ENCODE peak calls at places on chromosomes 5 and 9, in four cellular contexts. A is ovary, G is colonic mucosa, Q is neuronal stem cell. M is an unnamed sample.
A peak's percentile ranks its signal among the peaks of the same experiment; 100 is the strongest.

GRCh38 chr5:151770383-151771258 is 1.1 kb upstream of the G3BP1 start:
- DNase-seq in A (peak; percentile 83), G (peak; percentile 67), Q (peak; percentile 65), M (no peak)

GRCh38 chr9:18566125-18566524 is 92.2 kb downstream of the ADAMTSL1 start:
- DNase-seq in A (no peak), G (no peak), Q (no peak), M (no peak)

GRCh38 chr5:173238312-173239232 is 3.6 kb upstream of the NKX2-5 start:
- DNase-seq in A (no peak), G (no peak), Q (no peak), M (no peak)

GRCh38 chr5:10103098-10103497 is 146.6 kb downstream of the ATPSCKMT start:
- DNase-seq in A (no peak), G (no peak), Q (peak; percentile 55), M (no peak)

GRCh38 chr5:61132559-61132958 is 29.7 kb downstream of the SMIM15 start:
- DNase-seq in A (no peak), G (no peak), Q (no peak), M (peak; percentile 46)

GRCh38 chr9:4852419-4852818 is 59.7 kb downstream of the RCL1 start:
- DNase-seq in A (no peak), G (no peak), Q (no peak), M (no peak)

GRCh38 chr5:149049371-149049781 is 13.5 kb downstream of the SH3TC2 start:
- DNase-seq in A (no peak), G (no peak), Q (no peak), M (peak; percentile 26)

GRCh38 chr5:1799110-1799601 is 481 bp downstream of the MRPL36 start:
- DNase-seq in A (peak; percentile 52), G (peak; percentile 36), Q (no peak), M (peak; percentile 37)

GRCh38 chr5:168962323-168962722 is 338.6 kb downstream of the SLIT3 start:
- DNase-seq in A (no peak), G (no peak), Q (no peak), M (peak; percentile 84)

GRCh38 chr5:178477224-178478201 is 112.7 kb downstream of the COL23A1 start:
- DNase-seq in A (no peak), G (no peak), Q (no peak), M (no peak)

GRCh38 chr5:1321576-1321975 is 23.3 kb downstream of the CLPTM1L start:
- DNase-seq in A (no peak), G (no peak), Q (no peak), M (no peak)

GRCh38 chr9:4929917-4930316 is 55.2 kb upstream of the JAK2 start:
- DNase-seq in A (no peak), G (no peak), Q (no peak), M (no peak)

GRCh38 chr5:143547342-143547741 is 143.9 kb upstream of the NR3C1 start:
- DNase-seq in A (no peak), G (no peak), Q (no peak), M (no peak)

GRCh38 chr5:180090769-180091546 is 19.4 kb upstream of the RNF130 start:
- DNase-seq in A (no peak), G (peak; percentile 57), Q (no peak), M (no peak)

GRCh38 chr9:38047301-38048251 is 21.5 kb downstream of the SHB start:
- DNase-seq in A (peak; percentile 40), G (peak; percentile 78), Q (no peak), M (peak; percentile 83)

GRCh38 chr9:69822091-69822750 is 1.6 kb downstream of the CFAP95 start:
- DNase-seq in A (no peak), G (no peak), Q (no peak), M (no peak)

GRCh38 chr5:168042284-168043080 is 249.0 kb upstream of the WWC1 start:
- DNase-seq in A (no peak), G (no peak), Q (no peak), M (peak; percentile 93)

GRCh38 chr9:7869340-7869739 is 69.8 kb upstream of the DMAC1 start:
- DNase-seq in A (no peak), G (no peak), Q (no peak), M (no peak)

DNA sequence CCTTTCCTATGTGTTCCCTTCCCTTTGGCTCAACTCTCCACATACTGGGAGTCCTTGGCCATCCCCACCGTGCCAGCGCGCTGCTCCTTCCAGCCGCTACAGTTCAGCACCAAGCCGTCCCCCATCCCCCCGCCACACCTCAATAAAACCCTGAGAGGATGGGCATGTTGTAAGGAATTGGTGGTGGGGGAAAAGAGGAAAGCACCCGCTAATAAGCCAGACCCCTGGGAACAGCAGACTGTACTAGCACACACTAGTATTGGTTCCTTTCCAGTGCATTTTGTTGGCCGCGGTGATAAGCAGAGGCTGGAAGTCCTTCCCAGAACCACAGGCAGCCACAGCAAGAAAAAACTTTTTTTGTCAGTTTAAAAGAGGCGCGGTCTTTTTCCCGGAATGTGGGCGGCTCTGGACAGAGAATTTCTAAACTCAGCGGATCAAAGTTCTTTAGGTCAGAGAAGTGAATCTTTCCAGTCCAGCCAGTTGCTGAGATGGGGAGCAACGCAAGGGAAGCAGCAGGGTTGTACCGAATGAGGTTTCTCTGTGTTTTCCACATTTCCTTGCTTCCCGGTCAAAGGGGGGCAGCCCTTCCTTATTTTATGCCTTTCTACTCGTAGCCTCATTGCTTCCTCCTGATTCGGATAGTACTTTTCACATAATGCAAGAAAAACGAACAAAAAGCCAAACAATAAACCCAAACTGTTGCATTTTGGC is 2.1 kb downstream of the CHSY3 start:
- DNase-seq in A (no peak), G (peak; percentile 29), Q (peak; percentile 14), M (no peak)
- H3K36me3 ChIP-seq in A (no peaks in the 10 kb centered on the region), G (no peaks in the 10 kb centered on the region), Q (no peaks in the 10 kb centered on the region), M (peaks cover 4% of the 10 kb centered on the region)

GRCh38 chr9:120850315-120850714 is 7.6 kb upstream of the PSMD5 start:
- DNase-seq in A (no peak), G (no peak), Q (no peak), M (no peak)

GRCh38 chr9:120842685-120843485 is at the start of gene PSMD5:
- DNase-seq in A (peak; percentile 98), G (peak; percentile 98), Q (peak; percentile 97), M (peak; percentile 99)

GRCh38 chr9:120845255-120845654 is 2.5 kb upstream of the PSMD5 start:
- DNase-seq in A (no peak), G (no peak), Q (no peak), M (no peak)

GRCh38 chr9:120846906-120847305 is 4.2 kb upstream of the PSMD5 start:
- DNase-seq in A (no peak), G (no peak), Q (no peak), M (no peak)

DNA sequence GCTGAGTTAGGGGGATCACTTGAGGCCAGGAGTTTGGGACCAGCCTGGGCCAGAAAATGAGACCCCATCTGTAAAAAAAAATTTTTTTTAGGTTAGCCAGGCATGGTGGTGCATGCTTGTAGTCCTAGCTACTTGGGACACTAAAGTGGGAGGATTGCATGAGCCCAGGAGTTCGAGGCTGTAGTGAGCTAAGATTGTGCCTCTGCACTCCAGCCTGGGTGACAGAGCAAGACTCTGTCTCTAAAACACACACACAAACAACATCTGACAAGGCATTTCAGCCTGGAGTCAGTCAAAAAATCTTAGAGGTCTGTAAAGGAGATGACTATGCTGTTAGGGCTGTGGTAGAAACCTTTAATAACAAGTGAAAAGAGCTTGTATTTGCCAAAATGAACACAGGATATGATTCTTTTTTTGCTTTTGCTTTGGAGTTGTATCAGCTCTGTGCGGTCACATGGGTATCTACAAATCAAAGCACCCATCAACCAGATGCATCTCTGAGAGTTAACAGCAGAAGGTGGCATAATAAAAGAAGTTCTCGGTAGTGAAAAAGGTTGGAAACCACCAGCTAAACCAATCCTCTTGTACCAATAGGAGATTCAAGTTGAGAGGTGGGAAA is 3.6 kb upstream of the PSMD5 start:
- DNase-seq in A (no peak), G (no peak), Q (no peak), M (no peak)
- H3K4me1 ChIP-seq in A (peaks cover 5% of the 10 kb centered on the region), G (peaks cover 3% of the 10 kb centered on the region), Q (peaks cover 4% of the 10 kb centered on the region), M (peaks cover 12% of the 10 kb centered on the region)

DNA sequence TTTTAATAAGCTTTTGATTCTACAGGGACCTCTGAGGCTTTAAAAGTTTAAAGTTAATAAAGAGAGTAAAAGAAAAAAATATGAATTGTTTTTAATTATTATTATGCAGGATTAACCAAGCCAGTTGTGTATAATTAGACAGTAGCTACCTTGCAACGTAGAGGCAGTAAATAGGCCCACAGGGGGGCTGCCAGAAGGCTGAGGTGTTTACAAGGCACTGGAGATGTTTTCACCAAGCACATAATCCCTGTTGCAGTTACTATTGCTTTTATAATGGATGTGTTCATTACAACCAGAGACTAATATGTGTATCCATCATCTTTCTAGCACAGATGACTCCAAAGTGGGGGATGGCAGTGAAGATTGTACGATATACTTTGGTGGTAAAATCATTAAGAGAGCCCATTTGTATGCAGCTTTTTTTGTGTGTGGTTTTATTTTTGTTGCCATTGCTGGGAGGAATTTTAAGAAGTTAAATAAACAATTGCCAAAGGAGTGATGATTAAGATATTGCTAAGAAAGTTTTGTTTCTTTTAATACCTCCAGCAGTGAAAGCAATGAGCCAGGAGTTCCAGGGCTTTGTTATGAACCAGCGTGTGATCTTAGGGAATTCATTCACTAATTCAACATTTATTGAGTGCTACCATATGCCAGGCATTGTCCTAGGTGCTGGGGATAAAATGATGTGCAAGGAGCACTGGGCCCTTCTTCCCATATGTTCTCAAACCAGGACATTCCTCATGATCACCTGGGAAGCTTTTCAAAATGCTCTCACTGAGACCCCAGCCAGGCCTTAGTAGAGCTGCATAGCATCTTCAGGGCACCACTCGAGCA is 138.7 kb upstream of the EFNA5 start:
- DNase-seq in A (no peak), G (no peak), Q (no peak), M (no peak)
- H3K36me3 ChIP-seq in A (no peaks in the 10 kb centered on the region), G (no peaks in the 10 kb centered on the region), Q (no peaks in the 10 kb centered on the region), M (no peaks in the 10 kb centered on the region)

GRCh38 chr5:116452774-116453368 is 121.8 kb downstream of the SEMA6A start:
- DNase-seq in A (no peak), G (no peak), Q (no peak), M (no peak)
- H3K4me1 ChIP-seq in A (peaks cover 1% of the 10 kb centered on the region), G (no peaks in the 10 kb centered on the region), Q (peaks cover 31% of the 10 kb centered on the region), M (peaks cover 27% of the 10 kb centered on the region)

GRCh38 chr5:134536876-134537275 is 11.4 kb downstream of the JADE2 start:
- DNase-seq in A (no peak), G (no peak), Q (no peak), M (no peak)

GRCh38 chr5:134540747-134541733 is 15.6 kb downstream of the JADE2 start:
- DNase-seq in A (no peak), G (no peak), Q (no peak), M (no peak)

GRCh38 chr5:134539732-134540131 is 14.3 kb downstream of the JADE2 start:
- DNase-seq in A (no peak), G (no peak), Q (no peak), M (no peak)

GRCh38 chr5:134537297-134537696 is 11.8 kb downstream of the JADE2 start:
- DNase-seq in A (no peak), G (no peak), Q (no peak), M (no peak)

DNA sequence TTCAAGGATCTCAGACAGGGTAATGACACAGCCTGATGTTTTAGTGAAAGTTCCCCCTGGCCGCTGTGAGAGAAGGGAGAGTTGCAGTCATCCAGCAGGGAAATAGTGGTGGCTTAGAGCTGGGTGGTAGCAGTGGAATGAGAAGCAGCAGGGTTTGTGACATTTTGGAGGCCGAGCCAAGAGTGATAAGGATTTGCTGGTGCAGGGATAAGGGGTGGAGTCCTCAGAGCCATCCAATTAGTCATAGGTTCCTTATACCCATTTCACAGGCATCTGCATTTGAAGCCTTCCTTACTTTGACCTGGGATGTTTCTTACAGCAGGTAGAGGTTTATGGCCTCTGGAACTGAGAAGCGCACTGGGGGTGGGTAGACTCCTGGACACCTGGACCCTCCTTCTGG is 12.8 kb downstream of the JADE2 start:
- DNase-seq in A (no peak), G (no peak), Q (no peak), M (no peak)
- H3K36me3 ChIP-seq in A (no peaks in the 10 kb centered on the region), G (peaks cover 17% of the 10 kb centered on the region), Q (no peaks in the 10 kb centered on the region), M (peaks cover 40% of the 10 kb centered on the region)

M was measured in SJSA1.